ENCODE peak calls at places on chromosomes 16 and 17, in eight cellular contexts. C, E, T, U, N, B, K and L are unnamed samples.

GRCh38 chr16:13193721-13194120 is 292.3 kb downstream of the SHISA9 start:
- DNase-seq in C (no peak), E (no peak), T (no peak), U (no peak), N (no peak), B (no peak), K (no peak), L (peak; percentile 38)

GRCh38 chr17:65332375-65332774 is 195.2 kb downstream of the RGS9 start:
- DNase-seq in C (no peak), E (no peak), T (peak; percentile 57), U (peak; percentile 16), N (peak; percentile 90), B (peak; percentile 85), K (peak; percentile 37), L (peak; percentile 11)

GRCh38 chr17:61411114-61411943 is 11.7 kb downstream of the TBX2 start:
- DNase-seq in C (peak; percentile 82), E (peak; percentile 39), T (peak; percentile 48), U (peak; percentile 79), N (peak; percentile 76), B (peak; percentile 77), K (peak; percentile 70), L (peak; percentile 52)

GRCh38 chr17:82666931-82667667 is 18.9 kb upstream of the WDR45B start:
- DNase-seq in C (no peak), E (no peak), T (no peak), U (no peak), N (no peak), B (no peak), K (no peak), L (no peak)

GRCh38 chr17:61570118-61570517 is 20.9 kb downstream of the NACA2 start:
- DNase-seq in C (no peak), E (no peak), T (no peak), U (no peak), N (no peak), B (peak; percentile 11), K (no peak), L (no peak)

GRCh38 chr17:19652595-19652994 is 4.0 kb downstream of the ALDH3A2 start:
- DNase-seq in C (no peak), E (no peak), T (no peak), U (no peak), N (peak; percentile 11), B (no peak), K (no peak), L (no peak)

GRCh38 chr17:37273419-37274051 is 102.2 kb upstream of the C17orf78 start:
- DNase-seq in C (no peak), E (no peak), T (no peak), U (peak; percentile 75), N (peak; percentile 13), B (peak; percentile 18), K (peak; percentile 8), L (no peak)

GRCh38 chr17:68697850-68698313 is 96.7 kb upstream of the FAM20A start:
- DNase-seq in C (no peak), E (no peak), T (peak; percentile 91), U (no peak), N (peak; percentile 81), B (peak; percentile 13), K (no peak), L (no peak)

GRCh38 chr17:17073627-17074521 is 31.6 kb downstream of the MPRIP start:
- DNase-seq in C (no peak), E (no peak), T (no peak), U (no peak), N (peak; percentile 75), B (peak; percentile 57), K (no peak), L (no peak)

GRCh38 chr16:78210305-78210704 is 110.9 kb downstream of the WWOX start:
- DNase-seq in C (peak; percentile 28), E (no peak), T (peak; percentile 89), U (no peak), N (peak; percentile 51), B (peak; percentile 49), K (peak; percentile 21), L (peak; percentile 96)

GRCh38 chr16:3776316-3776715 is 59.0 kb upstream of the TRAP1 start:
- DNase-seq in C (no peak), E (no peak), T (no peak), U (no peak), N (no peak), B (no peak), K (no peak), L (no peak)

GRCh38 chr16:81932668-81933067 is 78.6 kb downstream of the SDR42E1 start:
- DNase-seq in C (peak; percentile 44), E (no peak), T (no peak), U (no peak), N (no peak), B (no peak), K (peak; percentile 31), L (no peak)

GRCh38 chr16:11396241-11397048 is 51.2 kb downstream of the RMI2 start:
- DNase-seq in C (peak; percentile 98), E (peak; percentile 38), T (peak; percentile 39), U (peak; percentile 86), N (peak; percentile 81), B (peak; percentile 40), K (peak; percentile 93), L (no peak)

GRCh38 chr17:7060165-7060890 is 16.4 kb upstream of the SLC16A11 start:
- DNase-seq in C (no peak), E (peak; percentile 5), T (peak; percentile 99), U (no peak), N (peak; percentile 77), B (peak; percentile 95), K (no peak), L (peak; percentile 94)

GRCh38 chr17:22128171-22128570 is 435.8 kb downstream of the KCNJ18 start:
- DNase-seq in C (no peak), E (no peak), T (no peak), U (no peak), N (no peak), B (no peak), K (no peak), L (no peak)

GRCh38 chr17:9035249-9035648 is 13.9 kb downstream of the NTN1 start:
- DNase-seq in C (no peak), E (no peak), T (no peak), U (no peak), N (no peak), B (no peak), K (no peak), L (no peak)

GRCh38 chr16:51148674-51149228 is 2.3 kb downstream of the SALL1 start:
- DNase-seq in C (no peak), E (no peak), T (no peak), U (no peak), N (peak; percentile 73), B (peak; percentile 27), K (no peak), L (no peak)

DNA sequence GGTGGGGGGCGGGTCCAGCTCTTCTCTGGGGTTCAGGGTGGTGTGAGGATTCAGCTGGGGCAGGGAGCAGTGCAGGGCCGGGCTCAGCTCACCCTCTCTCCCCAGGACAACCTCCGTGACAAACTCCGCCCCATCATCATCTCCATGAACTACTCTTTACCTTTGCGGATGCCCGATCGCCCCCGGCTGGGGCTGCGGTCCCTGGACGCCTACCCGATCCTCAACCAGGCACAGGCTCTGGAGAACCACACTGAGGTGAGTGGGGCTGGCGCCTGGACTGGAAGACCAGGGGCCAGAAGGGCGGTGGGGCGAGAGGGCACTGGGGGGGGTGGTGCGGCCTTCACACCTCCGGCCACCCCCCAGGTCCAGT is 18.9 kb upstream of the PDK2 start:
- DNase-seq in C (no peak), E (no peak), T (no peak), U (no peak), N (no peak), B (no peak), K (peak; percentile 26), L (no peak)
- H3K4me2 ChIP-seq in C (no peak overlapping the region), E (no peak overlapping the region), T (no peak overlapping the region), U (no peak overlapping the region), N (no peak overlapping the region), B (no peak overlapping the region), K (peak overlapping the region; percentile 5), L (no peak overlapping the region)

DNA sequence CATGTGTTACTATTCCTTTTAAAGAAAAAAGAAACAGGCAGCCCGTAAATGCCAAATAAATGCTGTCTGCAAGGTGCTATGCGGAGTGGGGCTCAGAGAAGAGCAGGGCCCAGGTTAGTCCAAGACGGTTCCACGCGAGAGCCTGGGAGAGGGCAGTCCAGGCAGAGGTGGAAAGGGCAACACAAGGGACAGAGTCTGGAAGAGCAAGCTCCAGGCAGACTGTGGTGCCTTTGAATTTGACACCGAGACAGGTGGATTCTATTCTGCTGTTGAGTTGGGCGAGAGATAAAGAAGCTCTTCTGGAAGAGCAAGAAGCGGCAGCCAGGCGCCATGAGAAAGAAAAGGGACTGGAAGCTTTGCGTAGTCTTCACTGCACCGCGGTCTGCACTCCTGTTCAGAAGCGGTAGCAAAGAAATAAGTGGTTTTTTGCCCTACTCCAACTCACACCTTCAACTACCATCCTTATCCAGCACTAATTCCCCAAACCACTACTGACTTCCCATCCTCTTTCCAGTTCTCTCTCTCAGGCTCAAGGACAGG is 55.5 kb downstream of the CYTH1 start:
- DNase-seq in C (no peak), E (peak; percentile 14), T (no peak), U (no peak), N (no peak), B (no peak), K (no peak), L (no peak)
- TF ChIP-seq EZH2 in C (no peak), E (no peak), T (no peak), U (no peak), N (no peak), B (no peak), K (no peak), L (no peak)

DNA sequence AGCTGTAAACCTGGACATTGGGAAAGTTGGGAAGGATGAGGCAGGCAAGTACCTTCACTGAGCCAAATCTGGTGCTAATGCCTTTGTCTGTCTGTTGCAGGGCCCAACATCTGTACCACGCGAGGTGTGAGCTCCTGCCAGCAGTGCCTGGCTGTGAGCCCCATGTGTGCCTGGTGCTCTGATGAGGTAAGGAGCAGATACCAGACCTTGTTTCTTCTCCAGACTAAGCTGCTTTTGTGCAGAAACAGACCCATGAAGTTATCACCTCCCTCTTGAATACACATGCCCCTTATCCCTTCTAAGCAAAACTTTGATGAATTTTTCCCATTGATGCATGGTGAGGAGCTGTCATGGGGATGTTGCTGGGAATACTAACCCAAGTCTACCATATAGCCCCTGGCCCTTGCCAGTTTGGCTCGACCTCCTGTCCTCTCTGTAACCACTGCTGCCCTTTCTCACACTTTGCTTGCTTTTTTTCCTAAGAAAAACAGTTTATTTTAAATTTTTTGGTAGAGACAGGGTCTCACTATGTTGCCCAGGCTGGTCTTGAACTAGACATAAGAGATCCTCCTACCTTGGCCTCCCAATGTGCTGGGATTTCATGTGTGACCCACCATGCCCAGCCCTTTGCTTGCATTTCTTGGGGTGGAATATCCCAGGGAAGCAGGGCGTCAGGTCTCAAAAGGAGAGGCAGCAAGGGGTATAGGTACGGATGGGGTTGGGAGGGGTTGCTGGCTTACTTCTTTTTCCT is 20.9 kb downstream of the ITGB3 start:
- DNase-seq in C (no peak), E (no peak), T (no peak), U (no peak), N (no peak), B (no peak), K (no peak), L (no peak)
- H3K4me1 ChIP-seq in C (peaks cover 6% of the 10 kb centered on the region), E (peaks cover 21% of the 10 kb centered on the region), T (peaks cover 32% of the 10 kb centered on the region), U (peaks cover 32% of the 10 kb centered on the region), N (peaks cover 45% of the 10 kb centered on the region), B (peaks cover 37% of the 10 kb centered on the region), K (peaks cover 27% of the 10 kb centered on the region), L (peaks cover 50% of the 10 kb centered on the region)

DNA sequence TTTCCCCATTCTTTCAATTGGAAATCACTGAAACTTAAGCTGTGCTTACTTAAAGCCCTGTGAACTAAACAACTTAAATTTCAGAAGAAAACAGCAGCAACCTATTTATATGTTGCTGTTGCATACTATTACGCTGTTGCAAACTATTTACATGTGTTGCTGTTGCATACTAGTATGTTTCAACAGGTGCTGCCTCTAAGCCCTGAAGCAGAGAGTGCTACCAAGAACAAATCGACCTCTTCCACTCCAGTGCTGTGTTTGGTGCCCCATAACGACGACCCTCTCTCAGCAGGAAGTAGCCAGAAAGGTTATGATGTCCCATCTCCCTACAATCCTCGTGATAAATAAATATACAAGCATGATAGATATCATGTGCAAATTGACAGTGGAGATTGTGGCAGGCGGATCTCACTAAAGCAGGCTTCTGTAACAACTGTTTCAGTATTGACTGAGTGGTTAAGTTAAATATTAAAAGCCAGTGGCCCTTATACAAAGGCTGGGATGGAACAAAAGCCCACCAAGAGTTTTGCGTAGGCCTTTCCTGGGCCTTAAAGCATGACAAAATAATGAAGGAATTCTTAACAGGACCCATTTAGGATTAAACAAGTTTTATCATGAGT is 5.7 kb upstream of the SCPEP1 start:
- DNase-seq in C (no peak), E (no peak), T (no peak), U (no peak), N (no peak), B (no peak), K (no peak), L (no peak)
- H3K4me2 ChIP-seq in C (no peak overlapping the region), E (no peak overlapping the region), T (no peak overlapping the region), U (no peak overlapping the region), N (no peak overlapping the region), B (no peak overlapping the region), K (no peak overlapping the region), L (no peak overlapping the region)